ENCODE peak calls at places on chromosome 15, in five cellular contexts. P is OCI-LY7, U is gastrocnemius medialis, W is upper lobe of right lung, R is H9. J is an unnamed sample.

GRCh38 chr15:97706059-97706458 is 254.4 kb upstream of the ARRDC4 start:
- DNase-seq in P (no peak), U (no peak), W (no peak), R (no peak), J (no peak)

GRCh38 chr15:80464952-80465645 is 60.9 kb downstream of the ARNT2 start:
- DNase-seq in P (no peak), U (no peak), W (no peak), R (no peak), J (no peak)

GRCh38 chr15:63818191-63818590 is 15.6 kb downstream of the HERC1 start:
- DNase-seq in P (no peak), U (no peak), W (no peak), R (no peak), J (no peak)

GRCh38 chr15:31758126-31758525 is 272.2 kb upstream of the CHRNA7 start:
- DNase-seq in P (peak), U (no peak), W (no peak), R (no peak), J (no peak)

GRCh38 chr15:39131605-39132004 is 449.3 kb upstream of the THBS1 start:
- DNase-seq in P (no peak), U (no peak), W (no peak), R (no peak), J (no peak)

GRCh38 chr15:51830279-51830806 is 890 bp downstream of the TMOD3 start:
- DNase-seq in P (peak), U (no peak), W (no peak), R (no peak), J (no peak)

GRCh38 chr15:92809880-92810361 is 90.2 kb upstream of the CHD2 start:
- DNase-seq in P (peak), U (peak), W (no peak), R (no peak), J (no peak)

GRCh38 chr15:68210821-68211655 is 5.9 kb upstream of the CALML4 start:
- DNase-seq in P (peak), U (peak), W (peak), R (peak), J (peak)

GRCh38 chr15:51203797-51204196 is 109.1 kb upstream of the TNFAIP8L3 start:
- DNase-seq in P (no peak), U (no peak), W (no peak), R (no peak), J (no peak)

GRCh38 chr15:45892182-45892581 is 257.4 kb downstream of the SQOR start:
- DNase-seq in P (no peak), U (peak), W (no peak), R (no peak), J (no peak)

GRCh38 chr15:96264801-96265515 is 65.5 kb upstream of the NR2F2 start:
- DNase-seq in P (no peak), U (no peak), W (no peak), R (no peak), J (no peak)

GRCh38 chr15:25416693-25417092 is 22.1 kb downstream of the UBE3A start:
- DNase-seq in P (peak), U (no peak), W (no peak), R (no peak), J (no peak)

GRCh38 chr15:65952425-65953053 is 83.2 kb downstream of the RAB11A start:
- DNase-seq in P (peak), U (no peak), W (no peak), R (peak), J (peak)

GRCh38 chr15:29268706-29269484 is 727 bp downstream of the NSMCE3 start:
- DNase-seq in P (peak), U (peak), W (peak), R (peak), J (peak)

GRCh38 chr15:26971303-26972018 is 480 bp downstream of the GABRG3 start:
- DNase-seq in P (no peak), U (no peak), W (no peak), R (peak), J (no peak)

GRCh38 chr15:61038387-61038786 is 190.7 kb downstream of the RORA start:
- DNase-seq in P (no peak), U (peak), W (no peak), R (no peak), J (no peak)

GRCh38 chr15:61118885-61119284 is 110.2 kb downstream of the RORA start:
- DNase-seq in P (no peak), U (no peak), W (no peak), R (peak), J (no peak)

GRCh38 chr15:101773496-101774100 is 29.7 kb upstream of the OR4F6 start:
- DNase-seq in P (peak), U (no peak), W (no peak), R (peak), J (no peak)

GRCh38 chr15:76340198-76340801 is 3.7 kb downstream of the ISL2 start:
- DNase-seq in P (no peak), U (no peak), W (no peak), R (peak), J (peak)

GRCh38 chr15:38612159-38612863 is 47.7 kb upstream of the RASGRP1 start:
- DNase-seq in P (no peak), U (no peak), W (no peak), R (no peak), J (no peak)

GRCh38 chr15:82571722-82572222 is 31.5 kb upstream of the RPS17 start:
- DNase-seq in P (no peak), U (peak), W (peak), R (peak), J (no peak)

GRCh38 chr15:25244731-25245585 is 193.9 kb downstream of the UBE3A start:
- DNase-seq in P (no peak), U (peak), W (peak), R (peak), J (no peak)

GRCh38 chr15:82570721-82571519 is 30.7 kb upstream of the RPS17 start:
- DNase-seq in P (no peak), U (no peak), W (no peak), R (peak), J (no peak)

GRCh38 chr15:101159096-101159935 is 92.5 kb downstream of the CHSY1 start:
- DNase-seq in P (no peak), U (no peak), W (no peak), R (no peak), J (peak)

GRCh38 chr15:80788536-80788935 is 9.4 kb downstream of the CEMIP start:
- DNase-seq in P (no peak), U (no peak), W (no peak), R (no peak), J (no peak)

GRCh38 chr15:56222302-56222701 is 21.4 kb downstream of the RFX7 start:
- DNase-seq in P (no peak), U (no peak), W (no peak), R (no peak), J (no peak)
- TF ChIP-seq CTCF in P (no peak), U (no peak), W (no peak), R (no peak), J (no peak)

GRCh38 chr15:71526061-71526460 is 284.3 kb upstream of the NR2E3 start:
- DNase-seq in P (no peak), U (no peak), W (no peak), R (no peak), J (no peak)
- TF ChIP-seq CTCF in P (no peak), U (no peak), W (no peak), R (no peak), J (no peak)

DNA sequence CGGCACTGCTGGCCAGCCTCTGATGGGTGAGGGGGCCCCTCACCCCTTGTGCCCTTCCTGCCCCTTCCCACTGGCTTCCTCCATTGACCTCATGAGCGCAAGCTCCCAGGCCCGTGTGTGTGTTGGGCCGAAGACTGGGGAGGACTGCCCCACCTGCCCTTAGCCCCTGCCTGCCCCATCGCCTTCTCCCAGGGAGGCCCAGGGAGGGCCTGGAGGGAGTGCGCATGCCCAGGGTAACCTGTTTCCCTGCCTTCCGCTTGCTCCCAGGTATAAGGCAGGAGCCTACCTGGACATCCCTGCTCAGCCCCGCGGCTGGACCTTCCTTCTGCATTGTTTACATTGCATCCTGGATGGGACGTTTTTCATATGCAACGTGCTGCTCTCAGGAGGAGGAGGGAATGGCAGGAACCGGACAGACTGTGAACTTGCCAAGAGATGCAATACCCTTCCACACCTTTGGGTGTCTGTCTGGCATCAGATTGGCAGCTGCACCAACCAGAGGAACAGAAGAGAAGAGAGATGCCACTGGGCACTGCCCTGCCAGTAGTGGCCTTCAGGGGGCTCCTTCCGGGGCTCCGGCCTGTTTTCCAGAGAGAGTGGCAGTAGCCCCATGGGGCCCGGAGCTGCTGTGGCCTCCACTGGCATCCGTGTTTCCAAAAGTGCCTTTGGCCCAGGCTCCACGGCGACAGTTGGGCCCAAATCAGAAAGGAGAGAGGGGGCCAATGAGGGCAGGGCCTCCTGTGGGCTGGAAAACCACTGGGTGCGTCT is 8.8 kb downstream of the DLL4 start:
- DNase-seq in P (no peak), U (peak), W (no peak), R (peak), J (no peak)
- TF ChIP-seq CTCF in P (peak), U (peak), W (peak), R (peak), J (no peak)

DNA sequence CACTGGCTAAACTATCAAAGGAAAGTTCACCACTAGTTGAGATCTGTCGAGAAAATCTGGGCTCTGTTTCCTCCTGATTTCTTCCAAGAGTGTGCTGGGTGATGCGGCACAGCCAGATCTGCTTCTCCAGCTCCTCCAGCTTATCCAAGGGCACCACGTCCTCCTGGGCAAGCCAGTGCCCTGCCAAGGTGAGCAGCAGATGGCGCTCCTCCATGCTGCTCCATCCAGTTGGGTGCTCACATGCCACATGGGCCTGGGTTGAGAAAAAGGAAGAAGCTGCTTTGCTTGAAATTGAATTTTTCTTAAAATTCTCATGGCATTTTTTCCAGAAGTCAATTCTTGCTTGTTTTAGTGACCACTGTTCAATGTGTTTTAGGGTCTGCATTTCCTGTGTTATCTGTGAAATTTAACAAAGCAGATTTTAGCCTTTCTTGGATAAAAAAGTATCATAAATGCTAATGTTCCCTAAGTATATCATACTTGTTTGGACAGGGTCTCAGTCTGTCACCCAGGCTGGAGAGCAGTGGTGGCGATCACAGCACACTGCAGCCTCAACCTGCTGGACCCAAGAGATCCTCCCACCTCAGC is 47.3 kb downstream of the EIF3J start:
- DNase-seq in P (peak), U (peak), W (peak), R (peak), J (no peak)
- TF ChIP-seq CTCF in P (peak), U (no peak), W (peak), R (peak), J (peak)

DNA sequence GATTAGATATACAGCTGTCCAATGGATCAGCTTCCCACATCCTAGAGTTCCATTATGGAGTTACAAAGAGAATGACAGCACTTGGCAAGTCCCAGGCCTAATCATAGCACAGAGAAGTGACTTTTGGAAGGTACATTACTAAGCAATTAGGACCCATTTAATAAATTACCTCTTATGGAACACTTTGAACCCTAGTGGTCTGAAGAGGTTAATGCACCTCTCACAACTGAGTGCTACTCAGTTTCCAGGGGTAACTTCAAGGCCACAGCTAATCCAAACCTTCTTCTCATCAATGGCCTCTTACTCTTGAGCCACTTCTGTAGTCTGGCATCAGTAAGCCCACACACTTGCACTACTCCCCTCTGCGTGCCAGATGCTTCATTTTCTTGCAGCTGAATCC is 34.9 kb upstream of the MEIS2 start:
- DNase-seq in P (peak), U (no peak), W (no peak), R (peak), J (no peak)
- TF ChIP-seq CTCF in P (peak), U (no peak), W (no peak), R (peak), J (no peak)

GRCh38 chr15:48408337-48408736 is 77.1 kb downstream of the DUT start:
- DNase-seq in P (no peak), U (no peak), W (no peak), R (no peak), J (no peak)

GRCh38 chr15:48406240-48406891 is 75.1 kb downstream of the DUT start:
- DNase-seq in P (no peak), U (no peak), W (no peak), R (no peak), J (no peak)

GRCh38 chr15:48409623-48410022 is 78.4 kb downstream of the DUT start:
- DNase-seq in P (no peak), U (no peak), W (no peak), R (no peak), J (no peak)

GRCh38 chr15:48402778-48403177 is 71.5 kb downstream of the DUT start:
- DNase-seq in P (no peak), U (no peak), W (no peak), R (no peak), J (peak)

DNA sequence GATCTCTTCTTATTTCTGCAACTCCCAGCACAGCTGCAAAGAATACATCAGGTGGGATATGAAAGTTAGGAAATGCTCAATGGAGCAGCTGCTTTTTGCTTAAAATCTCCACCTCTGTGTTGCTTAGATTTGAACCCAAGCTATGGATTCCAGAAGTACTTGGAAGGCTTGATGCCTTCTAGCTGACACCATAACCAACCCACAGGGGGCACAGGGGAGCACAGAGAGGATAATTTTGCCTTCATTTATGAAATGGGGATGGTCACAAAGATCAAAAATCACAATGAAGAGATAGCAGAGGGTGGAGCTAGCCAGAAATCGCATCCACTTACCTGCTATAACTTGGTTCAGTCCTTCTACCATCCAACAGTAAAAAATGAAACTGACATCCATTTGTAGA is 75.7 kb downstream of the DUT start:
- DNase-seq in P (no peak), U (no peak), W (no peak), R (no peak), J (no peak)
- TF ChIP-seq CTCF in P (peak), U (no peak), W (no peak), R (peak), J (no peak)

GRCh38 chr15:70566989-70567388 is 196.4 kb downstream of the UACA start:
- DNase-seq in P (no peak), U (no peak), W (no peak), R (peak), J (no peak)

GRCh38 chr15:70573121-70573850 is 190.1 kb downstream of the UACA start:
- DNase-seq in P (no peak), U (no peak), W (no peak), R (no peak), J (no peak)

GRCh38 chr15:70569718-70570231 is 193.6 kb downstream of the UACA start:
- DNase-seq in P (no peak), U (no peak), W (no peak), R (no peak), J (no peak)

GRCh38 chr15:70566047-70566835 is 197.1 kb downstream of the UACA start:
- DNase-seq in P (no peak), U (no peak), W (no peak), R (peak), J (no peak)

DNA sequence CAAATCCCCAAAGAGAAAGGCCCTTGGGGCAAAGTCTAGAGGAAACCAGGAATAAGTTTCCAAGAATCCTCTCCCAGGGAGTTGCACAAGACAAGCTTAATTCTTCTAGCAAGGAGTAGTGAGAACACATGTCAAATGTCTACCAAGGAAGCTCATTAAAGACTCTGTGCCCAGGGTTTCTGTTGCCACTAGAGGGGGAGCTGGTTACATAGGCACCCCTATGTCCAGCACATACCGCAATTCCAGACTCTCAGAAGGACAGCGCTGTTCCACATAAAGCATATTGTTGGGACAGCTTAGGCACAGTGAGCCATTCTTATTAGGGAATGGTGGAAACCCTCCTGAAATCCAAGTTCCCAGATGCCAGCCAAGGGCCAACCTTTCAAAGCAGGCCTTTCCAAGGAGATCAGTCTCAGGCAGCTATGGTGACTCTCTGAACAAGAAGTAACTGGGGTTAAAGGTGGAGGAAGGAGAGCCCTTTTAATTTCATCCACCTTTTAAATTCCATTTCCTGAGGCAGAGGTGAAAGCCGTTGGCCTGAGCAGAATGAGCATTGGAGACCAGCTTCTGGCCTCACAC is 194.1 kb downstream of the UACA start:
- DNase-seq in P (no peak), U (no peak), W (no peak), R (peak), J (no peak)
- TF ChIP-seq CTCF in P (peak), U (no peak), W (peak), R (peak), J (peak)

GRCh38 chr15:85005319-85005718 is 23.7 kb downstream of the PDE8A start:
- DNase-seq in P (no peak), U (no peak), W (no peak), R (no peak), J (no peak)
- TF ChIP-seq CTCF in P (peak), U (no peak), W (no peak), R (peak), J (no peak)

DNA sequence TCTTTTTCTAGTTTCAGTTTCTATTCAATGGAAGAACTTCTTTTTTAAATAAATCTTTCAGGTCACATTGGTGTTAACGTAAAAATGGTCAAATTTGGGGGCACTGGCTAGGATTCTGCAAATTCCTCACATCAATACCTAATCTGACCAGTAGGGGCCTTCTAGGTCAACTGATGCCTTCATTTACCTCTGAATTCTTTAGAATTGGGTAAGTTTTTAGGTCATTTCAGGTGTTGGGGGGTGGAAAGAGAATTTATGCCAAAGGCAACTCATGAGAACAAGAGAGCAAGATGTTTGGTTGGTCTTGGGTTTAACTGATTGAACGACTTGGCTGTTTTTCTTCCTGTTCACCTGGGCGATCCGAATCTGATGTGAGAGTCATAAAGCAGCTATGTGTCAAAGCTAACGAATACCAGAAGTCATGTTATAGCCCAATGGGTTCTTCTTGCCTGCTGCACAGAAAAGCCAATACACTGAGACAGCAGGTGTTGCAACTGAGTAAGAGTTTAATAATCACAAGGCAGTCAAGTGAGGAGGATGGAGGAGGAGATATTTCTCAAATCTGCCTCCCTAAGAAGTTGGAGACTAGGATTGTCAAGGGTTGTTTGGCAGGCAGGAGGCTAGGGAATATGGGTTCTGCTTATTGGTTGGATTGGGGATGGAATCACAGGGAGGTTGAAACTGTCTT is 15.3 kb downstream of the LRRC49 start:
- DNase-seq in P (no peak), U (no peak), W (no peak), R (no peak), J (no peak)
- TF ChIP-seq CTCF in P (peak), U (no peak), W (no peak), R (peak), J (no peak)